ENCODE peak calls at places on chromosomes 13 and 19, in five cellular contexts. W, F, X, E and C are unnamed samples.
A peak's percentile ranks its signal among the peaks of the same experiment; 100 is the strongest.

GRCh38 chr19:19542507-19542906 is 4.4 kb downstream of the CILP2 start:
- DNase-seq in X (no peak), W (no peak), F (no peak), E (no peak), C (no peak)

GRCh38 chr13:111397202-111397880 is 76.9 kb downstream of the TEX29 start:
- DNase-seq in E (no peak), X (no peak), F (no peak), W (no peak), C (no peak)

GRCh38 chr13:102825921-102826706 is 19.7 kb upstream of the ERCC5 start:
- DNase-seq in X (no peak), E (no peak), W (peak; percentile 80), F (peak; percentile 79), C (peak; percentile 45)

GRCh38 chr19:28905996-28906395 is 307.0 kb downstream of the UQCRFS1 start:
- DNase-seq in F (no peak), E (no peak), X (no peak), W (no peak), C (peak; percentile 25)

GRCh38 chr13:72458701-72459100 is 268.7 kb downstream of the MZT1 start:
- DNase-seq in E (peak; percentile 13), F (peak; percentile 53), X (no peak), W (peak; percentile 16), C (no peak)

GRCh38 chr19:16019691-16020448 is 56.4 kb upstream of the TPM4 start:
- DNase-seq in W (no peak), E (no peak), F (no peak), X (no peak), C (no peak)

GRCh38 chr13:112229992-112230872 is 145.9 kb upstream of the SPACA7 start:
- DNase-seq in X (no peak), E (no peak), W (no peak), F (no peak), C (no peak)

GRCh38 chr13:111065698-111066097 is 49.4 kb upstream of the ARHGEF7 start:
- DNase-seq in X (no peak), E (no peak), F (no peak), W (no peak), C (no peak)

GRCh38 chr13:68176486-68176885 is 946.4 kb upstream of the PCDH9 start:
- DNase-seq in F (peak; percentile 68), W (peak; percentile 65), E (no peak), X (no peak), C (peak; percentile 30)

GRCh38 chr13:33526718-33527117 is 241.2 kb upstream of the STARD13 start:
- DNase-seq in F (no peak), X (no peak), W (no peak), E (no peak), C (no peak)

GRCh38 chr13:30792257-30793000 is 57.1 kb downstream of the ALOX5AP start:
- DNase-seq in E (peak; percentile 93), W (peak; percentile 84), F (peak; percentile 77), X (no peak), C (peak; percentile 70)

GRCh38 chr19:50567882-50568281 is 353 bp downstream of the LRRC4B start:
- DNase-seq in W (no peak), F (no peak), X (no peak), E (no peak), C (no peak)

GRCh38 chr13:110396913-110397379 is 89.9 kb downstream of the COL4A2 start:
- DNase-seq in W (peak; percentile 96), X (no peak), F (peak; percentile 96), E (peak; percentile 88), C (peak; percentile 91)

GRCh38 chr19:28569132-28570114 is 643.5 kb downstream of the UQCRFS1 start:
- DNase-seq in E (no peak), F (no peak), X (no peak), W (no peak), C (no peak)

GRCh38 chr13:83499286-83499685 is 383.0 kb downstream of the SLITRK1 start:
- DNase-seq in W (no peak), E (no peak), X (no peak), F (no peak), C (no peak)

GRCh38 chr13:49258097-49258796 is 10.5 kb downstream of the CDADC1 start:
- DNase-seq in W (no peak), E (no peak), X (no peak), F (no peak), C (no peak)

GRCh38 chr13:108827637-108828036 is 198.2 kb downstream of the MYO16 start:
- DNase-seq in W (no peak), X (peak; percentile 41), E (no peak), F (no peak), C (no peak)

GRCh38 chr13:35378939-35379338 is 97.5 kb downstream of the MAB21L1 start:
- DNase-seq in F (no peak), X (no peak), W (no peak), E (no peak), C (no peak)

GRCh38 chr19:30778961-30779690 is 406.9 kb downstream of the ZNF536 start:
- DNase-seq in E (peak; percentile 5), F (no peak), X (no peak), W (no peak), C (no peak)

GRCh38 chr19:49749055-49749716 is 13.9 kb downstream of the TSKS start:
- DNase-seq in W (no peak), X (no peak), F (no peak), E (no peak), C (no peak)

GRCh38 chr19:46350758-46351159 is 3.9 kb downstream of the PPP5C start:
- DNase-seq in F (no peak), W (no peak), X (no peak), E (no peak), C (no peak)

GRCh38 chr19:2661615-2662014 is 40.9 kb downstream of the GNG7 start:
- DNase-seq in X (no peak), W (no peak), E (no peak), F (no peak), C (peak; percentile 58)

GRCh38 chr13:36131215-36131930 is at the start of gene DCLK1:
- DNase-seq in W (no peak), E (no peak), F (peak; percentile 8), X (peak; percentile 13), C (no peak)

GRCh38 chr19:14110650-14111049 is 6.9 kb downstream of the PRKACA start:
- DNase-seq in E (no peak), W (no peak), F (no peak), X (no peak), C (no peak)

GRCh38 chr19:13208964-13209796 is 59.0 kb downstream of the IER2 start:
- DNase-seq in X (no peak), W (no peak), F (no peak), E (no peak), C (no peak)

GRCh38 chr19:9362905-9363304 is at the start of gene ZNF177:
- DNase-seq in E (no peak), F (no peak), W (no peak), X (no peak), C (peak; percentile 8)

GRCh38 chr13:76503756-76504155 is 382.4 kb downstream of the KCTD12 start:
- DNase-seq in W (no peak), E (no peak), X (no peak), F (no peak), C (no peak)

GRCh38 chr19:35357867-35358573 is at the start of gene FFAR3:
- DNase-seq in F (no peak), X (no peak), W (no peak), E (peak; percentile 32), C (no peak)

GRCh38 chr19:46478356-46478986 is 7.1 kb upstream of the PNMA8A start:
- DNase-seq in W (no peak), F (no peak), X (peak; percentile 4), E (no peak), C (no peak)

GRCh38 chr19:746956-747355 is 4.0 kb upstream of the MISP start:
- DNase-seq in W (no peak), X (no peak), F (no peak), E (no peak), C (no peak)

GRCh38 chr19:16330811-16331690 is 6.4 kb downstream of the KLF2 start:
- DNase-seq in F (no peak), W (no peak), E (no peak), X (no peak), C (no peak)

GRCh38 chr13:110525328-110526319 is 35.9 kb downstream of the RAB20 start:
- DNase-seq in W (no peak), X (peak; percentile 100), F (no peak), E (no peak), C (no peak)